ENCODE peak calls at places on chromosomes 1 and 21, in seven cellular contexts. V is GM12864, E is lower leg skin, G is astrocyte of the cerebellum, J is kidney epithelial cell, T is neuronal stem cell, R is mesendoderm. U is an unnamed sample.
A peak's percentile ranks its signal among the peaks of the same experiment; 100 is the strongest.

GRCh38 chr1:15152318-15153183 is 996 bp upstream of the TMEM51 start:
- DNase-seq in V (no peak), E (peak; percentile 70), G (peak; percentile 77), J (peak; percentile 72), T (peak; percentile 58), R (peak; percentile 92), U (peak; percentile 94)

GRCh38 chr1:115671176-115672062 is 29.6 kb downstream of the VANGL1 start:
- DNase-seq in V (no peak), E (no peak), G (peak; percentile 22), J (no peak), T (no peak), R (no peak), U (peak; percentile 92)

GRCh38 chr1:160097911-160098851 is at the start of gene IGSF8:
- DNase-seq in V (peak; percentile 65), E (peak; percentile 88), G (no peak), J (no peak), T (peak; percentile 86), R (no peak), U (peak; percentile 93)

GRCh38 chr1:35585281-35585680 is 12.2 kb downstream of the TFAP2E start:
- DNase-seq in V (no peak), E (no peak), G (no peak), J (no peak), T (no peak), R (no peak), U (no peak)

GRCh38 chr1:51316764-51317120 is 13.6 kb downstream of the TTC39A start:
- DNase-seq in V (no peak), E (no peak), G (no peak), J (peak; percentile 89), T (no peak), R (no peak), U (no peak)

GRCh38 chr1:231934797-231935196 is 308.2 kb downstream of the DISC1 start:
- DNase-seq in V (no peak), E (no peak), G (no peak), J (no peak), T (no peak), R (peak; percentile 49), U (peak; percentile 76)

GRCh38 chr1:24490101-24490781 is 12.4 kb upstream of the RCAN3 start:
- DNase-seq in V (no peak), E (no peak), G (no peak), J (no peak), T (no peak), R (no peak), U (no peak)

GRCh38 chr1:216830402-216830801 is 107.2 kb upstream of the ESRRG start:
- DNase-seq in V (no peak), E (no peak), G (no peak), J (no peak), T (no peak), R (no peak), U (no peak)

GRCh38 chr21:42079008-42079938 is 8.2 kb downstream of the UMODL1 start:
- DNase-seq in V (no peak), E (no peak), G (no peak), J (no peak), T (no peak), R (no peak), U (peak; percentile 69)

GRCh38 chr1:224481601-224482000 is 47.0 kb upstream of the WDR26 start:
- DNase-seq in V (no peak), E (no peak), G (no peak), J (no peak), T (no peak), R (no peak), U (peak; percentile 51)

GRCh38 chr1:63408331-63408730 is 40.9 kb downstream of the ALG6 start:
- DNase-seq in V (no peak), E (no peak), G (no peak), J (no peak), T (no peak), R (no peak), U (no peak)

GRCh38 chr1:162276493-162276892 is 100.2 kb downstream of the SPATA46 start:
- DNase-seq in V (no peak), E (no peak), G (peak; percentile 41), J (no peak), T (no peak), R (no peak), U (peak; percentile 38)

GRCh38 chr1:95021085-95021484 is 51.7 kb downstream of the ALG14 start:
- DNase-seq in V (no peak), E (no peak), G (no peak), J (no peak), T (no peak), R (no peak), U (peak; percentile 54)

GRCh38 chr1:58107943-58108342 is 438.6 kb downstream of the OMA1 start:
- DNase-seq in V (no peak), E (no peak), G (no peak), J (no peak), T (no peak), R (no peak), U (no peak)

GRCh38 chr1:7580923-7581753 is 190.0 kb upstream of the VAMP3 start:
- DNase-seq in V (no peak), E (no peak), G (no peak), J (no peak), T (no peak), R (no peak), U (no peak)

GRCh38 chr1:76040327-76040868 is 34.1 kb upstream of the ST6GALNAC3 start:
- DNase-seq in V (no peak), E (no peak), G (no peak), J (no peak), T (no peak), R (peak; percentile 91), U (no peak)

GRCh38 chr1:8765253-8765652 is 52.2 kb downstream of the RERE start:
- DNase-seq in V (no peak), E (no peak), G (no peak), J (no peak), T (no peak), R (no peak), U (no peak)

GRCh38 chr21:42120056-42120903 is 49.2 kb downstream of the UMODL1 start:
- DNase-seq in V (peak; percentile 43), E (no peak), G (no peak), J (no peak), T (no peak), R (peak; percentile 63), U (peak; percentile 60)

GRCh38 chr1:222814536-222815366 is at the start of gene DISP1:
- DNase-seq in V (peak; percentile 41), E (peak; percentile 60), G (peak; percentile 46), J (peak; percentile 68), T (peak; percentile 71), R (peak; percentile 86), U (peak; percentile 76)

GRCh38 chr1:154669464-154670282 is 61.7 kb upstream of the ADAR start:
- DNase-seq in V (peak; percentile 66), E (peak; percentile 63), G (peak; percentile 54), J (peak; percentile 26), T (peak; percentile 75), R (peak; percentile 86), U (peak; percentile 86)

GRCh38 chr1:183870351-183871077 is 65.6 kb downstream of the RGL1 start:
- DNase-seq in V (no peak), E (peak; percentile 59), G (no peak), J (no peak), T (no peak), R (no peak), U (peak; percentile 15)

GRCh38 chr1:201741763-201742342 is 87.1 kb upstream of the IPO9 start:
- DNase-seq in V (no peak), E (no peak), G (no peak), J (no peak), T (no peak), R (no peak), U (peak; percentile 78)
- H3K4me3 ChIP-seq in V (no peak overlapping the region), E (no peak overlapping the region), G (peak overlapping the region; percentile 79), J (no peak overlapping the region), T (peak overlapping the region; percentile 76), R (no peak overlapping the region), U (no peak overlapping the region)

DNA sequence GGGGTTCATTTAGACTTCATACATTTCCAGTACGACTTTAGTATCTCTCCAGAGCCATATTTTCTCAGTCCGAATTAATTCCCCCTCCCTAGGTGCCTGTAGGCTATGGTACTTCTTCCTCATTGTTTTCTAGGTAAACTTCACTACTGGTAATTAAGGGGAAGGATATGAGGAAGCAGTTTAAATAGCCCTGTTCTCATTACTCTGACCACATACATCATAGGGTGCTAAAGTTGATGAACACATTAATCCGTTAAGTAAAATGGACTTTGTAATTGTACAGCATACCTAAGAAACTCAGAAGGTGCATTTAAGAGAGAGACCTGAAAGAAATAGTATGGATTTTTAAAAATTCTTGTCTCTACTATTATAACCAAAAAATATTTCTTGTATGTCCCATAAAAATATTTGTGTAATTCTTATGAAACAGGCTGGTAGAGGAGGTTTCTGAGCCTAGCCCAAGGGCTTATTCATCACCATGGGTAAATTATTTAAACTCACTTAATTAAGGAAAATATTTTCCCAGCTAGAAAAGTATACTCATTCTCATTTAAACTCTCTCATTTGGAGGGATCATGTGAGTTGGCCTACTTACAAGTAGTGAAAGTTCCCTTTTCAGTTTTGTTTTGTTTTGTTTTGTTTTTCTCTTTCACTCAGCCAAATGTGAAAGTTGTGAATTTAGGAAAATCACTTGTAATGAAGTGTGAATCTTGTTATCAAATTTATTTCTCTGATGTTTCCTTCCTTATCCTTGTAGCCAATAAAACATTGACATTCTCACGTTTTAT is 2.0 kb downstream of the PRMT6 start:
- DNase-seq in V (no peak), E (no peak), G (no peak), J (no peak), T (no peak), R (peak; percentile 5), U (no peak)
- H3K4me3 ChIP-seq in V (peak overlapping the region; percentile 73), E (no peak overlapping the region), G (peak overlapping the region; percentile 95), J (peak overlapping the region; percentile 98), T (no peak overlapping the region), R (no peak overlapping the region), U (peak overlapping the region; percentile 87)

DNA sequence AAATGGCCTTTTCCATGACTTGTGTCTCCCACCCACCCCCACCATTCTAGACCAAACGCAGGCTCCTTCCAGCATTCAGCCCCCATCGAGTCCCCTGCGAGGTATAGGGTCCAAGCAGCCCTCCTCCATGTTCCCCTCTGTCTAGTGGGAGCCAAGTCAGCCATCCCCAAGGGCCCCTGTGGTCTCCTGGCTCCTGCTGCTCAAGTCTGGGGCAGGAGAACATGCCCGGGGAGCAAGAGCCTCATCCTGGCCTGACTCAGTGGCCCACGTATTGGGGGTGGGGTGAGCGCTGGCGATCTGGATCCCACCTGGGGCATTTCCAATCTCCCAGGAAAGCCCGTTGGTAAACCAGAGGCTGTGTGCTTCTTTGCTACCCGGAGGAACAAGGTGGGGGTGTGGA is 4.1 kb upstream of the PRDM16 start:
- DNase-seq in V (no peak), E (no peak), G (no peak), J (no peak), T (no peak), R (no peak), U (no peak)
- H3K4me3 ChIP-seq in V (no peak overlapping the region), E (no peak overlapping the region), G (no peak overlapping the region), J (no peak overlapping the region), T (no peak overlapping the region), R (no peak overlapping the region), U (no peak overlapping the region)

DNA sequence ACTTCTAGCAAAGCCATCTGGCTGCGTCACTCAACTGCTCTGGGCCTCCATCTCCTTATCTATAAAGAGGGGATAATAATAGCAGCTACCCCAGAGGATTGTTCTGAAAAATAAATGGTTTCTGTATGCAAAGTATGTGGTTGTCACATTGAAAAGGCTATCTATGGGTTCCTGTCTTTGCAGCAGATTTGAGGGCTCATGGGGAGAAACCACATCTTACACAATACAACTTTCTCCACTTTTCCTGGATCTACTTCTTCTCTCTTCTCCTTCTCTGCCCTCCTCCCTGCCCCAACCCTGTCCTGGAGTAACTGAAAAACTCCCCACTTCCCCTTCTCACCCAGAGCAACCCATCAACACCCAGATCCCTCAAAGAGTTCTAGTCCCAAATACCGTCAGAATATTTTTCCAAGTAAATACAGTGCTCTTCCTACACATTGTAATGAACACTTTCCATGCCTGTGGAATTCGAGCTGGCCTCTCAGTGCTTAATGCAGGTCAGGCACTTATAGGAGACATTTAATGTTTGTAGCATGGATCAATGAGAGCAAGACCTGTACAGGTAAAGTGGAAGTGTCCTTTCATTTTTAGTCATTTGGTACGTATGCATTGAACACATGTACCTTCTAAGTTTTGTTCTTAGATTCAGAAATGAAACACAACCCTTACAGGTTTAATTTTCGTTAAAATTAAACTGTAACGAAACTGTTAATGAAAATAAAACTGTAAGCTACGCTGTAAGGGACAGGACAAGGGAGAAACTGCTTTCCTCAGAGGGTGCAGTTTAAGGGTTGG is 131.9 kb downstream of the AK5 start:
- DNase-seq in V (peak; percentile 16), E (no peak), G (no peak), J (no peak), T (no peak), R (no peak), U (no peak)
- H3K4me3 ChIP-seq in V (peak overlapping the region; percentile 24), E (no peak overlapping the region), G (no peak overlapping the region), J (no peak overlapping the region), T (no peak overlapping the region), R (no peak overlapping the region), U (no peak overlapping the region)